ENCODE peak calls at places on chromosomes 4 and X, in six cellular contexts. T is GM12891, J is K562, W is H1, V is GM12878, B is HepG2. S is an unnamed sample.

GRCh38 chr4:175087156-175087555 is 169.0 kb downstream of the ADAM29 start:
- DNase-seq in T (no peak), J (no peak), W (no peak), V (no peak), B (no peak), S (no peak)

GRCh38 chr4:59597536-59598232 is 1602.4 kb upstream of the ADGRL3 start:
- DNase-seq in T (no peak), J (no peak), W (no peak), V (no peak), B (no peak), S (no peak)

GRCh38 chrX:19772306-19772705 is 115.1 kb downstream of the SH3KBP1 start:
- DNase-seq in T (no peak), J (no peak), W (no peak), V (no peak), B (no peak), S (no peak)

GRCh38 chr4:163592207-163592606 is 97.7 kb downstream of the TMA16 start:
- DNase-seq in T (no peak), J (no peak), W (no peak), V (no peak), B (no peak), S (no peak)

GRCh38 chr4:83112678-83113428 is 1.7 kb downstream of the PLAC8 start:
- DNase-seq in T (no peak), J (no peak), W (no peak), V (peak), B (peak), S (no peak)

GRCh38 chrX:154484255-154485149 is 1.9 kb downstream of the UBL4A start:
- DNase-seq in T (no peak), J (peak), W (no peak), V (no peak), B (no peak), S (no peak)

GRCh38 chrX:128816919-128817318 is 706.4 kb downstream of the SMARCA1 start:
- DNase-seq in T (no peak), J (peak), W (no peak), V (no peak), B (peak), S (no peak)

GRCh38 chr4:173370130-173370476 is 651 bp upstream of the SAP30 start:
- DNase-seq in T (peak), J (peak), W (peak), V (no peak), B (no peak), S (no peak)

GRCh38 chr4:41865306-41865980 is 69.8 kb upstream of the TMEM33 start:
- DNase-seq in T (no peak), J (no peak), W (peak), V (no peak), B (no peak), S (no peak)

GRCh38 chr4:7073526-7074390 is 5.9 kb upstream of the GRPEL1 start:
- DNase-seq in T (peak), J (peak), W (peak), V (no peak), B (peak), S (peak)

GRCh38 chr4:22688236-22688635 is 4.5 kb upstream of the GBA3 start:
- DNase-seq in T (no peak), J (no peak), W (no peak), V (no peak), B (no peak), S (no peak)

GRCh38 chr4:89055157-89056080 is 1.6 kb downstream of the FAM13A start:
- DNase-seq in T (no peak), J (peak), W (no peak), V (no peak), B (no peak), S (no peak)

GRCh38 chrX:134537179-134537945 is 77.4 kb downstream of the HPRT1 start:
- DNase-seq in T (no peak), J (peak), W (no peak), V (no peak), B (peak), S (no peak)

GRCh38 chrX:13487731-13488505 is 81.5 kb upstream of the EGFL6 start:
- DNase-seq in T (no peak), J (peak), W (peak), V (peak), B (peak), S (peak)

GRCh38 chrX:23952984-23953907 is 45.4 kb downstream of the CXorf58 start:
- DNase-seq in T (peak), J (peak), W (no peak), V (peak), B (no peak), S (peak)
- TF ChIP-seq POLR2A in T (no peak), J (peak), W (no peak), V (no peak), B (no peak), S (no peak)

DNA sequence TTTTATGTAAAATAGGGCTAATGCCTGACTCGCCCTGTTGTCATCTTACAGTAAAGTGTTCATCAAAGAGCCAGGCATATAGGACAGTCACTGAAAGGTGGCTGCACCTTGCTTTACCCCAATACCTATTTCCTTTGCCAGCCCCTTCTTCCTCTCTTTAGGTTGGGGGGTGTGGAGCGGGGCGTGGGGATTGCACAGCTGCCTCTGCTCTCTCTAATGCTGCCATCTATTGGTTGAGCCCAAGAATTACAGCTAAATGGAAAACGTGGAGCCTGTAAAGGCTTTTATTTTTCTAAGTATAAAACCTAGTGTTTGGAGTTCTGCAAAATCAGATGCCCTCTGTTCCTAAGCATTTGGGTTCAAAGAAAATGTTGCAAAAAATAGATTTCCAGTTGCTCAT is 47.7 kb downstream of the ATG4A start:
- DNase-seq in T (no peak), J (peak), W (no peak), V (no peak), B (no peak), S (no peak)
- TF ChIP-seq TAF1 in T (no peak), J (no peak), W (no peak), V (no peak), B (no peak), S (no peak)

DNA sequence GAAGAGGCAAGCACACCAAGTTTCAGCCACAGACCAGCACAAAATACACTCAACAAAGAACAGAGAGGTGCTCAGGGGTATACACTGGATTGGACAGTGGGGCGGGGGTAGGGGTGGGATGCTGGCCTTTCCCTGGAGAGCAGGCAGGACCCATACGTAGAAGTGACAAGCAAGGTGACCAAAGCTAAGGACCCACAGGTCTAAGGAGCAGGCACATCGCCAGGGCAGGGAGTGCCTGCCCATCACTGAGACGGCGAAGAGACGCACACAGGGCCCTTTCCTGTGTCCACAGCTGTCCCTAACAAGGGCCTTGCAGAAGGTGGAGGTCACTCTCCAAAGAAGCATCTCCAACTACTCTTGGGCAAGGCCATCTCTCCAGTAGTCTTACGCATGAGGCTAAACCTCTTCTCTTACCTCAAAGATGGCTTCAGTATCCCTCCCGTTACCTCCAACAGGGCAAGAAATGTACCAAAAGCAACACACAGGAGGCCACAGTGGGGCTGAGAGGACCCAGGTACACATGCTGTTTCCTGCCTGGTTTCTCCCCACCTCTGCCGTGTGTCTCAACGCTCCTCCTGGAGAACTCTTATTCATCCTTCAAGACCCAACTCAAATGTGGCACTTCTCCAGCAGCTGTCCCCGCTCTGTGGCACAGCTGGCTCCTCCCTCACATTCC is 6.5 kb downstream of the WDR1 start:
- DNase-seq in T (no peak), J (no peak), W (no peak), V (no peak), B (no peak), S (no peak)
- TF ChIP-seq POLR2AphosphoS5 in T (no peak), J (peak), W (peak), V (peak), B (no peak), S (peak)

GRCh38 chrX:38151426-38151825 is 69.2 kb downstream of the SRPX start:
- DNase-seq in T (no peak), J (no peak), W (no peak), V (no peak), B (no peak), S (no peak)

GRCh38 chrX:38154340-38154739 is 66.3 kb downstream of the SRPX start:
- DNase-seq in T (no peak), J (no peak), W (no peak), V (no peak), B (peak), S (no peak)

GRCh38 chrX:38150993-38151392 is 69.7 kb downstream of the SRPX start:
- DNase-seq in T (no peak), J (no peak), W (no peak), V (no peak), B (no peak), S (no peak)

GRCh38 chrX:38154818-38155217 is 65.9 kb downstream of the SRPX start:
- DNase-seq in T (no peak), J (no peak), W (no peak), V (no peak), B (no peak), S (no peak)

DNA sequence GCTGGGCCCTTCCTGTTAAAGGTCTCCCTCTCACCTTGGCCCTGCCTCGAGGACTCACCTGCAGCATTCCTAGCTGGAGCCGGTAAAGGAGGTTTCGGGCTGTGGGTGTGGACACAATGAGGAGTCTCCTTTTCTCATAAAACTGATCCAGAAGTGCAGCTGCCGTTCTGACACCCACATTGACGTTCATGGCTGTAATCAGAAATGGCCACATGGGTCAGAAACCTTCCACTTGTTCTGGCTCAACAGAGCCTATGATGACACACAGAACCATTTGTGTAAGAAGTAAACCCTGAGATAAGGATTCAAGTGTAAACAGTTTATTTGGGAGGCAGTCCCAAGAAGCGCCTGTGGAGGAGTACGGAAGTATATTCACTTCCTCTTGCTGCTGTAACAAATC is 63.8 kb downstream of the SRPX start:
- DNase-seq in T (no peak), J (peak), W (no peak), V (no peak), B (no peak), S (no peak)
- TF ChIP-seq POLR2A in T (no peak), J (no peak), W (no peak), V (no peak), B (no peak), S (no peak)

DNA sequence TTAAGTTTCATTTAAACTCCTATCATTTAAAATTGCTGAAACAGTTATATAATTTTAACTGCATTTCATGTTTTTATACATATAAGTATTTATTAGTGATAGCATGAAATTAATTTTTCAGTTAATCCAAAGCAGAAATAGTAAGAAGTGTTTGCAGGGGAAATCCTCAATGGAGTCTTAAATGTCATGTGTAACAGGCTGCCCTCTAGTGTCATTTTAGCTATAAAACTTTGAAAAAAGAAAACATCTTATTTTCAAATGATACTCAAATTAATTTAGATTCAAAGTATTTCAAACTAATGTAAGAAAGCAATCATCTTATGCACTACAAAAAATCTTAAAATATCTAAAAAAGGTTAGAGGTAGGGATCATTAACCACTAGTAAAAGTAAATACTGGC is 27.1 kb downstream of the TAPT1 start:
- DNase-seq in T (no peak), J (no peak), W (no peak), V (no peak), B (peak), S (no peak)
- TF ChIP-seq TAF1 in T (no peak), J (no peak), W (no peak), V (no peak), B (no peak), S (no peak)